ENCODE peak calls at places on chromosomes 7 and 10, in seven cellular contexts. C is PC-3; D is stimulated activated naive CD8-positive, alpha-beta T cell treated with anti-CD3 and anti-CD28 coated beads, Interleukin-15, amount 100 ng/mL, for 72 hours; H is epithelial cell of prostate; T is Calu3; B is HuH-7; K is aorta. Z is an unnamed sample.
A peak's percentile ranks its signal among the peaks of the same experiment; 100 is the strongest.

GRCh38 chr7:80785961-80786360 is 132.9 kb downstream of the SEMA3C start:
- DNase-seq in C (no peak), H (no peak), T (no peak), K (no peak), B (no peak), D (no peak), Z (no peak)

GRCh38 chr7:116557901-116558300 is 33.1 kb downstream of the CAV1 start:
- DNase-seq in T (no peak), K (no peak), B (no peak), D (no peak), H (no peak), C (no peak), Z (no peak)

GRCh38 chr7:24955313-24955712 is 24.7 kb downstream of the OSBPL3 start:
- DNase-seq in D (no peak), K (no peak), T (no peak), C (no peak), H (no peak), B (no peak), Z (no peak)

GRCh38 chr7:45576249-45576929 is 2.2 kb downstream of the ADCY1 start:
- DNase-seq in H (no peak), D (no peak), K (no peak), B (no peak), C (no peak), T (no peak), Z (no peak)

GRCh38 chr7:26910221-26910620 is 45.8 kb upstream of the SKAP2 start:
- DNase-seq in T (peak; percentile 74), H (no peak), D (no peak), K (no peak), B (no peak), C (peak; percentile 78), Z (peak; percentile 33)

GRCh38 chr7:690478-691360 is 35.8 kb upstream of the DNAAF5 start:
- DNase-seq in B (no peak), D (no peak), H (no peak), C (no peak), K (no peak), T (no peak), Z (no peak)

GRCh38 chr7:128733278-128733645 is 5.9 kb upstream of the CALU start:
- DNase-seq in H (no peak), T (no peak), B (no peak), D (no peak), K (no peak), C (no peak), Z (no peak)

GRCh38 chr10:72753760-72754231 is 61.9 kb downstream of the MCU start:
- DNase-seq in C (no peak), T (no peak), K (no peak), H (no peak), D (no peak), B (no peak), Z (no peak)

GRCh38 chr10:106424981-106425380 is 739.5 kb downstream of the SORCS1 start:
- DNase-seq in C (peak; percentile 86), T (no peak), K (no peak), H (no peak), B (no peak), D (no peak), Z (peak; percentile 89)

GRCh38 chr7:1344421-1344820 is 111.7 kb downstream of the UNCX start:
- DNase-seq in T (no peak), D (no peak), K (no peak), C (no peak), H (no peak), B (no peak), Z (no peak)

GRCh38 chr7:151038951-151039849 is 9.1 kb upstream of the ASIC3 start:
- DNase-seq in D (peak; percentile 61), K (peak; percentile 86), B (peak; percentile 79), T (peak; percentile 91), H (no peak), C (peak; percentile 80), Z (no peak)

GRCh38 chr7:50791921-50792341 is 9.2 kb upstream of the GRB10 start:
- DNase-seq in H (no peak), T (no peak), D (no peak), B (no peak), C (peak; percentile 23), K (no peak), Z (peak; percentile 29)

GRCh38 chr7:55108818-55109217 is 90.0 kb downstream of the EGFR start:
- DNase-seq in B (no peak), T (no peak), H (no peak), D (no peak), C (peak; percentile 27), K (no peak), Z (no peak)

GRCh38 chr10:20059084-20059835 is 243.0 kb downstream of the PLXDC2 start:
- DNase-seq in H (no peak), C (no peak), B (no peak), D (no peak), K (no peak), T (no peak), Z (no peak)

Z was measured in foreskin keratinocyte.